ENCODE peak calls at places on chromosomes 2 and 18, in four cellular contexts. U is kidney epithelial cell, F is dermis microvascular lymphatic vessel endothelial cell, T is NCI-H1105. S is an unnamed sample.

GRCh38 chr2:173193925-173194324 is 118.3 kb downstream of the MAP3K20 start:
- DNase-seq in U (no peak), T (no peak), F (no peak), S (no peak)

GRCh38 chr2:212929116-212929515 is 222.3 kb downstream of the IKZF2 start:
- DNase-seq in T (no peak), U (no peak), F (no peak), S (no peak)

GRCh38 chr18:24089059-24089458 is 49.8 kb upstream of the CABYR start:
- DNase-seq in F (no peak), U (no peak), T (no peak), S (no peak)

GRCh38 chr2:194822097-194822496 is 834.9 kb upstream of the SLC39A10 start:
- DNase-seq in T (no peak), F (no peak), U (no peak), S (no peak)

GRCh38 chr2:128378231-128379020 is 59.8 kb upstream of the HS6ST1 start:
- DNase-seq in F (no peak), U (no peak), T (no peak), S (no peak)

GRCh38 chr2:195898505-195898904 is 170.1 kb downstream of the DNAH7 start:
- DNase-seq in F (peak; percentile 10), T (peak; percentile 60), U (peak; percentile 35), S (no peak)

GRCh38 chr18:48569139-48569914 is 30.5 kb downstream of the CTIF start:
- DNase-seq in F (no peak), U (no peak), T (no peak), S (no peak)

GRCh38 chr18:58144671-58145285 is 100.8 kb downstream of the NEDD4L start:
- DNase-seq in U (no peak), T (no peak), F (no peak), S (no peak)